ENCODE peak calls at places on chromosome 10, in eight cellular contexts. H is NK-92 treated with Interleukin-12 subunit alpha and Interleukin-12 subunit beta, amount 100 ng/mL, for 24 hours; K is Right ventricle myocardium inferior; G is nephron progenitor cell; V is spleen; T is cardiac fibroblast; X is mammary epithelial cell; C is HEK293T. I is an unnamed sample.

GRCh38 chr10:12358863-12359647 is 9.7 kb downstream of the CAMK1D start:
- DNase-seq in X (no peak), H (no peak), V (no peak), K (no peak), G (no peak), T (no peak), C (no peak), I (no peak)

GRCh38 chr10:13573960-13574359 is 12.8 kb upstream of the PRPF18 start:
- DNase-seq in K (no peak), X (no peak), C (no peak), V (no peak), G (no peak), T (no peak), H (no peak), I (no peak)

GRCh38 chr10:55024718-55025117 is 223.7 kb upstream of the PCDH15 start:
- DNase-seq in K (no peak), C (no peak), G (no peak), T (no peak), X (no peak), V (no peak), H (no peak), I (no peak)

GRCh38 chr10:133295426-133296320 is 13.0 kb downstream of the TUBGCP2 start:
- DNase-seq in K (no peak), X (no peak), T (no peak), V (peak), H (no peak), C (no peak), G (no peak), I (no peak)

GRCh38 chr10:132652936-132653590 is 115.5 kb downstream of the INPP5A start:
- DNase-seq in H (no peak), K (no peak), C (no peak), G (no peak), T (no peak), V (peak), X (no peak), I (no peak)

GRCh38 chr10:79397575-79398303 is 47.7 kb downstream of the ZCCHC24 start:
- DNase-seq in V (no peak), T (no peak), G (no peak), H (no peak), C (no peak), K (peak), X (no peak), I (no peak)

GRCh38 chr10:49362596-49363260 is 33.2 kb downstream of the DRGX start:
- DNase-seq in T (no peak), C (no peak), H (no peak), G (no peak), V (no peak), X (no peak), K (no peak), I (peak)

GRCh38 chr10:122567056-122567660 is 6.6 kb downstream of the DMBT1 start:
- DNase-seq in X (peak), C (peak), H (no peak), V (peak), K (no peak), G (peak), T (peak), I (no peak)

GRCh38 chr10:95537543-95537930 is 23.6 kb downstream of the SORBS1 start:
- DNase-seq in T (no peak), K (no peak), G (no peak), H (no peak), C (no peak), X (peak), V (no peak), I (no peak)

GRCh38 chr10:6507311-6507710 is 72.8 kb downstream of the PRKCQ start:
- DNase-seq in V (no peak), X (no peak), H (no peak), T (no peak), C (no peak), K (no peak), G (no peak), I (no peak)

GRCh38 chr10:32984003-32984600 is 26.1 kb upstream of the ITGB1 start:
- DNase-seq in V (no peak), K (no peak), C (no peak), H (no peak), G (no peak), T (no peak), X (no peak), I (no peak)

GRCh38 chr10:10794776-10795175 is 222.9 kb upstream of the CELF2 start:
- DNase-seq in T (peak), V (no peak), H (no peak), K (no peak), G (no peak), X (peak), C (no peak), I (no peak)

GRCh38 chr10:96665306-96665705 is 55.0 kb downstream of the PIK3AP1 start:
- DNase-seq in T (peak), C (no peak), K (no peak), V (no peak), H (no peak), X (no peak), G (no peak), I (no peak)

GRCh38 chr10:97096327-97097153 is 89.2 kb downstream of the SLIT1 start:
- DNase-seq in G (peak), K (peak), V (no peak), T (no peak), X (no peak), H (peak), C (no peak), I (no peak)

GRCh38 chr10:35502697-35503096 is 102.4 kb upstream of the GJD4 start:
- DNase-seq in T (no peak), X (no peak), K (no peak), C (no peak), G (no peak), H (no peak), V (no peak), I (no peak)

GRCh38 chr10:63319231-63319630 is 146.5 kb downstream of the JMJD1C start:
- DNase-seq in K (no peak), H (no peak), G (no peak), C (no peak), X (no peak), V (no peak), T (no peak), I (no peak)

GRCh38 chr10:132421377-132422168 is 24.6 kb downstream of the PWWP2B start:
- DNase-seq in V (peak), T (peak), C (peak), K (peak), G (no peak), X (no peak), H (no peak), I (peak)

GRCh38 chr10:82377608-82378007 is 502.6 kb downstream of the NRG3 start:
- DNase-seq in X (peak), H (no peak), C (no peak), V (no peak), K (no peak), G (no peak), T (peak), I (no peak)

GRCh38 chr10:60099998-60100747 is 193.8 kb upstream of the CCDC6 start:
- DNase-seq in K (no peak), H (no peak), C (peak), V (no peak), G (peak), X (peak), T (peak), I (no peak)

GRCh38 chr10:120732067-120732466 is 119.1 kb upstream of the WDR11 start:
- DNase-seq in X (peak), K (no peak), H (no peak), C (no peak), V (no peak), G (no peak), T (no peak), I (no peak)

GRCh38 chr10:69435966-69436520 is 15.2 kb upstream of the TSPAN15 start:
- DNase-seq in H (no peak), C (no peak), X (no peak), G (no peak), T (no peak), V (peak), K (no peak), I (no peak)

GRCh38 chr10:97426776-97427570 is 982 bp downstream of the PGAM1 start:
- DNase-seq in C (no peak), K (peak), G (no peak), V (no peak), H (no peak), T (peak), X (no peak), I (no peak)

GRCh38 chr10:49115015-49115795 is at the start of gene VSTM4:
- DNase-seq in C (peak), T (peak), K (peak), V (no peak), H (no peak), X (no peak), G (peak), I (peak)

GRCh38 chr10:88110355-88110754 is 246.9 kb downstream of the PTEN start:
- DNase-seq in C (no peak), X (peak), T (peak), V (no peak), G (no peak), K (no peak), H (no peak), I (no peak)

GRCh38 chr10:58319599-58319998 is 15.2 kb upstream of the UBE2D1 start:
- DNase-seq in C (no peak), X (no peak), V (no peak), K (no peak), T (no peak), G (no peak), H (no peak), I (no peak)

GRCh38 chr10:128069351-128070051 is 56.7 kb downstream of the MKI67 start:
- DNase-seq in T (peak), X (peak), G (peak), C (peak), K (peak), H (peak), V (peak), I (peak)

GRCh38 chr10:96646251-96646740 is 59.5 kb upstream of the TM9SF3 start:
- DNase-seq in H (no peak), K (no peak), V (no peak), C (no peak), G (no peak), T (no peak), X (no peak), I (no peak)

GRCh38 chr10:91251430-91252056 is 31.1 kb downstream of the PCGF5 start:
- DNase-seq in T (peak), H (no peak), V (peak), K (no peak), G (peak), X (peak), C (peak), I (peak)

GRCh38 chr10:126628746-126629145 is 41.7 kb downstream of the C10orf90 start:
- DNase-seq in C (no peak), V (no peak), H (no peak), X (no peak), G (no peak), T (no peak), K (no peak), I (no peak)

GRCh38 chr10:130929422-130930325 is 381.8 kb downstream of the TCERG1L start:
- DNase-seq in T (no peak), G (no peak), H (no peak), K (no peak), X (no peak), C (no peak), V (no peak), I (peak)

GRCh38 chr10:44386546-44387052 is 1.7 kb upstream of the CXCL12 start:
- DNase-seq in H (no peak), T (peak), C (peak), X (peak), G (peak), V (peak), K (peak), I (peak)

I was measured in ureter.